ENCODE peak calls at places on chromosomes 3 and 15, in five cellular contexts. K, N, J, Z and M are unnamed samples. For H3K4me1, the result is how much of the 10 kb centered on the place peaks cover.

GRCh38 chr3:36911990-36912804 is 32.7 kb downstream of the TRANK1 start:
- DNase-seq in N (no peak), Z (peak), J (no peak), K (peak), M (peak)

GRCh38 chr15:36579792-36580431 is 486 bp downstream of the CDIN1 start:
- DNase-seq in J (no peak), Z (no peak), N (no peak), K (no peak), M (no peak)

GRCh38 chr15:101288905-101289513 is 6.0 kb downstream of the SNRPA1 start:
- DNase-seq in N (peak), J (no peak), K (no peak), Z (no peak), M (peak)

GRCh38 chr15:44882499-44882968 is 74.0 kb upstream of the TERB2 start:
- DNase-seq in K (no peak), J (no peak), Z (peak), N (no peak), M (no peak)

GRCh38 chr3:161567962-161568361 is 71.4 kb downstream of the OTOL1 start:
- DNase-seq in N (no peak), J (no peak), Z (no peak), K (peak), M (no peak)

GRCh38 chr3:122169911-122170310 is 13.6 kb upstream of the CASR start:
- DNase-seq in Z (no peak), J (no peak), N (no peak), K (no peak), M (no peak)

GRCh38 chr3:28682126-28682525 is 333.5 kb upstream of the AZI2 start:
- DNase-seq in J (no peak), K (no peak), Z (no peak), N (no peak), M (no peak)

GRCh38 chr3:51676102-51676640 is 5.1 kb downstream of the TEX264 start:
- DNase-seq in N (no peak), J (no peak), K (no peak), Z (no peak), M (no peak)

GRCh38 chr3:114649331-114649730 is 355.5 kb downstream of the TIGIT start:
- DNase-seq in N (no peak), J (no peak), K (peak), Z (no peak), M (no peak)

GRCh38 chr3:168165390-168166269 is 69.9 kb upstream of the GOLIM4 start:
- DNase-seq in N (peak), Z (peak), J (peak), K (peak), M (peak)

GRCh38 chr15:94322141-94322540 is 90.8 kb downstream of the MCTP2 start:
- DNase-seq in Z (no peak), J (no peak), N (no peak), K (peak), M (no peak)

GRCh38 chr3:46705751-46706572 is 4.8 kb downstream of the TMIE start:
- DNase-seq in J (peak), N (no peak), K (peak), Z (no peak), M (peak)

GRCh38 chr3:121508384-121508783 is 37.4 kb downstream of the POLQ start:
- DNase-seq in J (no peak), N (no peak), Z (no peak), K (no peak), M (no peak)

GRCh38 chr15:68126415-68126814 is 72.3 kb downstream of the PIAS1 start:
- DNase-seq in Z (no peak), N (no peak), K (no peak), J (no peak), M (no peak)

GRCh38 chr3:55489804-55490132 is 2.7 kb upstream of the WNT5A start:
- DNase-seq in J (no peak), Z (no peak), N (peak), K (peak), M (peak)

GRCh38 chr3:126447456-126448106 is 28.1 kb downstream of the ZXDC start:
- DNase-seq in N (no peak), Z (no peak), K (no peak), J (no peak), M (peak)

GRCh38 chr15:43492266-43492665 is 690 bp downstream of the TP53BP1 start:
- DNase-seq in N (peak), K (no peak), Z (no peak), J (no peak), M (peak)

GRCh38 chr3:5731100-5731499 is 543.6 kb downstream of the EDEM1 start:
- DNase-seq in N (no peak), K (no peak), J (no peak), Z (no peak), M (peak)

GRCh38 chr15:52568569-52569243 is at the start of gene ARPP19:
- DNase-seq in J (peak), Z (peak), K (peak), N (peak), M (peak)

GRCh38 chr15:74222705-74223104 is 13.4 kb upstream of the CCDC33 start:
- DNase-seq in J (no peak), K (no peak), Z (no peak), N (peak), M (no peak)

GRCh38 chr3:177439729-177440269 is 242.5 kb upstream of the TBL1XR1 start:
- DNase-seq in Z (no peak), K (peak), N (no peak), J (no peak), M (no peak)

DNA sequence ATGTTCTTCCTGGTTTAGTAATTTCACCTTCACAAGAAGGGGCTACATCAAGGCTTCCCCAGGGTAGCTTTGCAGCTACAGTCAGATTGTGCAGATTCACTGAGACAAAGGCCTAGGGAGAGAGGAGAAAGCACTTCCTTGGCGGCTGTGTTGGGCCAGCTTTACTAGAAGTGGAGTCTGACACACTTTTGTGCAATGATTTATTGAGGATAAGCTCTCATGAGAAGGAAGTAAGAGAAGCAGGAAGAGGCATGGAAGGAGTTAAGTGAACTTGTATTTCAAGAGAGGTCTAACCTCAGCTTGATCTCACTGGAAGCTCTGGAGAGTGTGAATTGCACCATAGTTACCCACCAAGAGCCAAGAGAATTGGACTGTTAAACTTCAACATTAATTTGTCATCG is 78.9 kb downstream of the TGFBR2 start:
- DNase-seq in J (no peak), N (no peak), Z (no peak), K (no peak), M (no peak)
- H3K4me1 ChIP-seq in J (under half), N (under half), Z (under half), K (under half), M (under half)

DNA sequence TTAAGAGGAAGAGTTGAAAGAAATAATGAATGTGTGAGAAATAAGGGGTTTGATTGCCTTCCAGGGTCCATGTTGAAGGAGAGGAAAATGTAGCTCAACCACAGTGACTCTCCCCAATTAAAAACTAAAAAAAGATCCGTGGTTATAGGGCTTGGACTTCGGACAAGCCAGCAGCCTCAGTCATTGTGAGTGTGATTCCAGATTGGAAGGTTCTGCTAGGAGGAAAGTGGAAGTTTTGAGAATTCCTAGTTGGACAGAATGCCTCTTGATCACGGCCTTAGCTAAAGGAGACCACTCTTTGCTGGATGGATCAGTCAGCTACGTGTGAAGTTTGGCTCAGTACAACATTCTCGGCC is 27.3 kb downstream of the FLNB start:
- DNase-seq in N (no peak), J (no peak), K (peak), Z (no peak), M (no peak)
- H3K9ac ChIP-seq in N (no peak), J (no peak), K (no peak), Z (peak), M (no peak)

GRCh38 chr15:83319771-83320170 is 35.3 kb upstream of the BNC1 start:
- DNase-seq in N (no peak), J (no peak), Z (no peak), K (no peak), M (no peak)
- H3K4me3 ChIP-seq in N (no peak), J (no peak), Z (no peak), K (no peak), M (no peak)

GRCh38 chr15:84819291-84819768 is 2.2 kb downstream of the ALPK3 start:
- DNase-seq in K (no peak), J (no peak), Z (no peak), N (peak), M (peak)
- H3K4me1 ChIP-seq in K (under half), J (under half), Z (under half), N (under half), M (under half)

DNA sequence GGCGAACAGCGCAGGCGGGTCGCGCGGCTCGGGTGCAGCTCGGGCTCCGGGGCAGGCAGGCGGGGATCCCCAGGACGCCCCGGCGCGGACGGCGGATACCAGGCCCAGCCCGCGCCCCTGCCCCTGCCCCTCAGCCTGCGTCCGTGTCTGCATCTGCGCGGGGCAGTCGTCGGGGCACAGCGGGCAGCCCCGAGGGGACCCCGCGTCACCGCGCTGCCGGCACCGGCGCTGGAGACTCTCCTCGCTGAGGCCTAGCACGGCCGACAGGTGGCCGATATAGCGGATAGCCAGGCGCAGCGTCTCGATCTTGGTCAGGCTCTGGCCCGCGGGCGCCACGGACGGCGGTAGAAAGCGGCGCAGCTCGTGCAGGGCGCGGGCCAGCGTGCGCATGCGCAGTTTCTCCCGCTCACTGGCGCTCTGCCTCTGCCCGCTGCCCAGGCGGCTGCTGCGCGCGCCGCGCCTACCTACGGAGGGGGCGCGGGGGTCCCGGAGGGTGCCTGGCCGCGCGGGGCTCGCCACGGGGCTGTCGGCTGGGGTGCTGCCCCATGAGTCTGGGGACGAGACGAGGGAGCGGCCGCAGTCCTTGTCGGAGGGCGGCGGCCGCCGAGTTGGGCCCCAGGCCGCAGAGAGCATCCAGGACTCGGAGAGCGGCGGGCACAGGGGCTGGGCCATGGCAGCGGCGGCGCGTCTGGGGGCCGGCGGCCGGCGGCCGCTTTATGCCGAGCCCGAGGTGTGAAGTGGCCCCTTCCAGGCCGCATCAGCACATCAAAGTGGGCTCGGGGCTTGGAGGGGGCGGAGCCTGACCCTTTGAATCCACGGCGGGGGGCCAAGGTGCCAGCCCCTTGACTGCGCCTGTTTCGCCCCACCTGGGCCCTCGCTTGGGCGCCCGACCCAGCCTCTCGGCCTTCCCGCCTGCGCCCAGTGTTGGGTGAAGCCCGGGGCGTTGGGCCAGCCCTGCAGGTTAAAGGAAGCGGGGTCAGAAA is at the start of gene MESP1:
- DNase-seq in Z (peak), J (peak), K (peak), N (peak), M (peak)
- H3K9ac ChIP-seq in Z (peak), J (peak), K (peak), N (no peak), M (no peak)

GRCh38 chr3:152196782-152197181 is 71.9 kb upstream of the MBNL1 start:
- DNase-seq in J (no peak), N (no peak), K (no peak), Z (no peak), M (no peak)
- H3K4me3 ChIP-seq in J (no peak), N (no peak), K (peak), Z (peak), M (no peak)